ENCODE peak calls at places on chromosomes 5 and 9, in seven cellular contexts. K is Right ventricle myocardium superior, Z is ureter, W is tibial nerve, L is foreskin fibroblast, F is PC-3, E is heart right ventricle. I is an unnamed sample.
A peak's percentile ranks its signal among the peaks of the same experiment; 100 is the strongest.

GRCh38 chr9:115691686-115692085 is 461.9 kb upstream of the PAPPA start:
- DNase-seq in K (no peak), Z (no peak), W (no peak), L (peak; percentile 92), F (peak; percentile 64), E (no peak), I (peak; percentile 85)

GRCh38 chr5:178547052-178547666 is 43.0 kb downstream of the COL23A1 start:
- DNase-seq in K (no peak), Z (no peak), W (no peak), L (no peak), F (no peak), E (no peak), I (no peak)

GRCh38 chr9:2157277-2158105 is 142.3 kb downstream of the SMARCA2 start:
- DNase-seq in K (peak; percentile 52), Z (peak; percentile 53), W (no peak), L (peak; percentile 81), F (peak; percentile 49), E (peak; percentile 30), I (peak; percentile 78)

GRCh38 chr9:95250462-95251058 is 66.9 kb downstream of the FANCC start:
- DNase-seq in K (no peak), Z (no peak), W (no peak), L (no peak), F (no peak), E (no peak), I (no peak)

GRCh38 chr9:22255337-22255736 is 191.3 kb upstream of the DMRTA1 start:
- DNase-seq in K (no peak), Z (no peak), W (no peak), L (no peak), F (no peak), E (no peak), I (no peak)

GRCh38 chr9:70601000-70601929 is 186.8 kb upstream of the KLF9 start:
- DNase-seq in K (peak; percentile 98), Z (peak; percentile 94), W (peak; percentile 93), L (peak; percentile 97), F (peak; percentile 22), E (peak; percentile 97), I (peak; percentile 97)

GRCh38 chr5:178899289-178899688 is 3.6 kb downstream of the ZFP2 start:
- DNase-seq in K (no peak), Z (no peak), W (no peak), L (no peak), F (no peak), E (no peak), I (no peak)

GRCh38 chr9:70983723-70984280 is 137.6 kb downstream of the TRPM3 start:
- DNase-seq in K (no peak), Z (no peak), W (no peak), L (no peak), F (no peak), E (no peak), I (peak; percentile 16)

GRCh38 chr5:169248520-169248919 is 52.4 kb downstream of the SLIT3 start:
- DNase-seq in K (no peak), Z (no peak), W (no peak), L (peak; percentile 47), F (no peak), E (no peak), I (no peak)

GRCh38 chr9:86350006-86350755 is 4.0 kb downstream of the TUT7 start:
- DNase-seq in K (no peak), Z (no peak), W (no peak), L (no peak), F (no peak), E (no peak), I (no peak)

GRCh38 chr5:91407204-91407603 is 24.1 kb upstream of the ARRDC3 start:
- DNase-seq in K (no peak), Z (no peak), W (no peak), L (no peak), F (no peak), E (no peak), I (no peak)

GRCh38 chr5:133372306-133373008 is 239.9 kb downstream of the FSTL4 start:
- DNase-seq in K (no peak), Z (no peak), W (no peak), L (no peak), F (no peak), E (no peak), I (no peak)

GRCh38 chr9:105457560-105458294 is 9.9 kb downstream of the FSD1L start:
- DNase-seq in K (peak; percentile 65), Z (no peak), W (no peak), L (no peak), F (no peak), E (peak; percentile 65), I (no peak)

GRCh38 chr9:136660971-136661540 is 1.7 kb upstream of the EGFL7 start:
- DNase-seq in K (peak; percentile 40), Z (no peak), W (no peak), L (no peak), F (no peak), E (no peak), I (no peak)

GRCh38 chr9:128992995-128993394 is 35.1 kb downstream of the SH3GLB2 start:
- DNase-seq in K (no peak), Z (no peak), W (no peak), L (peak; percentile 40), F (peak; percentile 12), E (no peak), I (no peak)

GRCh38 chr5:169652057-169652456 is 15.0 kb downstream of the DOCK2 start:
- DNase-seq in K (peak; percentile 78), Z (no peak), W (no peak), L (no peak), F (no peak), E (peak; percentile 65), I (no peak)

GRCh38 chr5:151078490-151079262 is 2.2 kb downstream of the TNIP1 start:
- DNase-seq in K (no peak), Z (no peak), W (no peak), L (no peak), F (no peak), E (no peak), I (no peak)

GRCh38 chr9:98838155-98838904 is 30.9 kb downstream of the GALNT12 start:
- DNase-seq in K (no peak), Z (no peak), W (no peak), L (no peak), F (no peak), E (no peak), I (no peak)

GRCh38 chr5:154916874-154917273 is 21.1 kb downstream of the GEMIN5 start:
- DNase-seq in K (no peak), Z (no peak), W (no peak), L (no peak), F (peak; percentile 12), E (no peak), I (no peak)

GRCh38 chr5:22293147-22293546 is 560.0 kb downstream of the CDH12 start:
- DNase-seq in K (no peak), Z (no peak), W (no peak), L (no peak), F (no peak), E (no peak), I (no peak)

GRCh38 chr9:26746357-26747072 is 146.1 kb downstream of the CAAP1 start:
- DNase-seq in K (no peak), Z (no peak), W (no peak), L (no peak), F (peak; percentile 79), E (no peak), I (peak; percentile 1)

GRCh38 chr5:3026099-3026498 is 274.6 kb upstream of the IRX2 start:
- DNase-seq in K (no peak), Z (no peak), W (no peak), L (no peak), F (no peak), E (no peak), I (no peak)

GRCh38 chr9:89603629-89604462 is 966 bp upstream of the GADD45G start:
- DNase-seq in K (peak; percentile 86), Z (peak; percentile 80), W (peak; percentile 44), L (peak; percentile 28), F (no peak), E (peak; percentile 79), I (no peak)

GRCh38 chr5:126028336-126028735 is 394.9 kb upstream of the GRAMD2B start:
- DNase-seq in K (no peak), Z (no peak), W (no peak), L (no peak), F (no peak), E (no peak), I (no peak)

GRCh38 chr9:88236531-88237453 is 98.5 kb upstream of the SPATA31C2 start:
- DNase-seq in K (peak; percentile 78), Z (no peak), W (peak; percentile 38), L (peak; percentile 27), F (no peak), E (peak; percentile 56), I (peak; percentile 25)

GRCh38 chr9:96067004-96067403 is 191.5 kb downstream of the ERCC6L2 start:
- DNase-seq in K (peak; percentile 50), Z (no peak), W (peak; percentile 30), L (peak; percentile 23), F (no peak), E (peak; percentile 57), I (no peak)

GRCh38 chr9:27412081-27412480 is 112.0 kb upstream of the IFNK start:
- DNase-seq in K (no peak), Z (no peak), W (no peak), L (no peak), F (no peak), E (no peak), I (no peak)

I was measured in HFFc6.